ENCODE peak calls at places on chromosomes 6 and 20, in seven cellular contexts. One of them, this sample, is unnamed.

GRCh38 chr6:21676769-21677168 is 83.2 kb downstream of the SOX4 start:
- DNase-seq in cerebellar cortex: no peak
- DNase-seq in neural crest cell: no peak
- DNase-seq in stimulated activated CD4-positive, alpha-beta T cell treated with anti-CD3 and anti-CD28 coated beads, Interleukin-15, amount 100 ng/mL, for 1 hour: no peak
- DNase-seq in GM10248: no peak
- DNase-seq in tibial artery: no peak
- DNase-seq in lower leg skin: no peak
- DNase-seq in this sample: no peak

GRCh38 chr20:60752741-60753420 is 499.2 kb upstream of the CDH4 start:
- DNase-seq in GM10248: no peak
- DNase-seq in stimulated activated CD4-positive, alpha-beta T cell treated with anti-CD3 and anti-CD28 coated beads, Interleukin-15, amount 100 ng/mL, for 1 hour: no peak
- DNase-seq in cerebellar cortex: no peak
- DNase-seq in tibial artery: no peak
- DNase-seq in neural crest cell: no peak
- DNase-seq in lower leg skin: no peak
- DNase-seq in this sample: no peak

GRCh38 chr6:2687456-2687855 is 63.3 kb downstream of the MYLK4 start:
- DNase-seq in tibial artery: no peak
- DNase-seq in stimulated activated CD4-positive, alpha-beta T cell treated with anti-CD3 and anti-CD28 coated beads, Interleukin-15, amount 100 ng/mL, for 1 hour: no peak
- DNase-seq in GM10248: no peak
- DNase-seq in neural crest cell: no peak
- DNase-seq in lower leg skin: no peak
- DNase-seq in cerebellar cortex: no peak
- DNase-seq in this sample: no peak

GRCh38 chr6:154314084-154314483 is 42.5 kb downstream of the IPCEF1 start:
- DNase-seq in tibial artery: no peak
- DNase-seq in cerebellar cortex: no peak
- DNase-seq in neural crest cell: no peak
- DNase-seq in GM10248: no peak
- DNase-seq in lower leg skin: no peak
- DNase-seq in stimulated activated CD4-positive, alpha-beta T cell treated with anti-CD3 and anti-CD28 coated beads, Interleukin-15, amount 100 ng/mL, for 1 hour: no peak
- DNase-seq in this sample: no peak

GRCh38 chr6:52697903-52698302 is 27.0 kb downstream of the TMEM14A start:
- DNase-seq in cerebellar cortex: no peak
- DNase-seq in neural crest cell: no peak
- DNase-seq in tibial artery: no peak
- DNase-seq in GM10248: no peak
- DNase-seq in stimulated activated CD4-positive, alpha-beta T cell treated with anti-CD3 and anti-CD28 coated beads, Interleukin-15, amount 100 ng/mL, for 1 hour: no peak
- DNase-seq in lower leg skin: no peak
- DNase-seq in this sample: no peak

GRCh38 chr6:153003294-153003645 is 761 bp upstream of the MTRF1L start:
- DNase-seq in neural crest cell: no peak
- DNase-seq in tibial artery: no peak
- DNase-seq in cerebellar cortex: no peak
- DNase-seq in stimulated activated CD4-positive, alpha-beta T cell treated with anti-CD3 and anti-CD28 coated beads, Interleukin-15, amount 100 ng/mL, for 1 hour: no peak
- DNase-seq in GM10248: no peak
- DNase-seq in lower leg skin: no peak
- DNase-seq in this sample: no peak

GRCh38 chr6:36989264-36989663 is 3.3 kb upstream of the MTCH1 start:
- DNase-seq in GM10248: no peak
- DNase-seq in lower leg skin: no peak
- DNase-seq in neural crest cell: no peak
- DNase-seq in tibial artery: no peak
- DNase-seq in cerebellar cortex: no peak
- DNase-seq in stimulated activated CD4-positive, alpha-beta T cell treated with anti-CD3 and anti-CD28 coated beads, Interleukin-15, amount 100 ng/mL, for 1 hour: no peak
- DNase-seq in this sample: no peak

GRCh38 chr6:136226027-136226673 is 24.0 kb downstream of the MTFR2 start:
- DNase-seq in neural crest cell: peak
- DNase-seq in cerebellar cortex: peak
- DNase-seq in lower leg skin: peak
- DNase-seq in GM10248: peak
- DNase-seq in stimulated activated CD4-positive, alpha-beta T cell treated with anti-CD3 and anti-CD28 coated beads, Interleukin-15, amount 100 ng/mL, for 1 hour: no peak
- DNase-seq in tibial artery: no peak
- DNase-seq in this sample: peak

GRCh38 chr6:56540950-56541600 is 101.6 kb downstream of the DST start:
- DNase-seq in tibial artery: no peak
- DNase-seq in neural crest cell: no peak
- DNase-seq in lower leg skin: no peak
- DNase-seq in cerebellar cortex: peak
- DNase-seq in GM10248: no peak
- DNase-seq in stimulated activated CD4-positive, alpha-beta T cell treated with anti-CD3 and anti-CD28 coated beads, Interleukin-15, amount 100 ng/mL, for 1 hour: no peak
- DNase-seq in this sample: no peak

GRCh38 chr20:16441526-16442164 is 131.6 kb downstream of the KIF16B start:
- DNase-seq in lower leg skin: no peak
- DNase-seq in stimulated activated CD4-positive, alpha-beta T cell treated with anti-CD3 and anti-CD28 coated beads, Interleukin-15, amount 100 ng/mL, for 1 hour: no peak
- DNase-seq in GM10248: no peak
- DNase-seq in tibial artery: no peak
- DNase-seq in cerebellar cortex: peak
- DNase-seq in neural crest cell: no peak
- DNase-seq in this sample: no peak

GRCh38 chr6:150001295-150001990 is 23.9 kb downstream of the RAET1L start:
- DNase-seq in cerebellar cortex: no peak
- DNase-seq in lower leg skin: no peak
- DNase-seq in GM10248: peak
- DNase-seq in tibial artery: no peak
- DNase-seq in neural crest cell: no peak
- DNase-seq in stimulated activated CD4-positive, alpha-beta T cell treated with anti-CD3 and anti-CD28 coated beads, Interleukin-15, amount 100 ng/mL, for 1 hour: no peak
- DNase-seq in this sample: no peak

GRCh38 chr6:54856137-54856536 is 9.6 kb downstream of the FAM83B start:
- DNase-seq in lower leg skin: no peak
- DNase-seq in stimulated activated CD4-positive, alpha-beta T cell treated with anti-CD3 and anti-CD28 coated beads, Interleukin-15, amount 100 ng/mL, for 1 hour: no peak
- DNase-seq in tibial artery: no peak
- DNase-seq in neural crest cell: no peak
- DNase-seq in cerebellar cortex: no peak
- DNase-seq in GM10248: no peak
- DNase-seq in this sample: no peak

GRCh38 chr6:160692369-160692959 is 9.6 kb upstream of the PLG start:
- DNase-seq in neural crest cell: no peak
- DNase-seq in cerebellar cortex: no peak
- DNase-seq in lower leg skin: no peak
- DNase-seq in stimulated activated CD4-positive, alpha-beta T cell treated with anti-CD3 and anti-CD28 coated beads, Interleukin-15, amount 100 ng/mL, for 1 hour: no peak
- DNase-seq in tibial artery: no peak
- DNase-seq in GM10248: no peak
- DNase-seq in this sample: no peak

GRCh38 chr20:32463642-32464400 is 105.7 kb downstream of the ASXL1 start:
- DNase-seq in tibial artery: no peak
- DNase-seq in cerebellar cortex: no peak
- DNase-seq in lower leg skin: no peak
- DNase-seq in GM10248: no peak
- DNase-seq in neural crest cell: peak
- DNase-seq in stimulated activated CD4-positive, alpha-beta T cell treated with anti-CD3 and anti-CD28 coated beads, Interleukin-15, amount 100 ng/mL, for 1 hour: no peak
- DNase-seq in this sample: peak

GRCh38 chr6:136582702-136583471 is 32.7 kb upstream of the MAP7 start:
- DNase-seq in tibial artery: no peak
- DNase-seq in cerebellar cortex: peak
- DNase-seq in stimulated activated CD4-positive, alpha-beta T cell treated with anti-CD3 and anti-CD28 coated beads, Interleukin-15, amount 100 ng/mL, for 1 hour: no peak
- DNase-seq in neural crest cell: no peak
- DNase-seq in lower leg skin: no peak
- DNase-seq in GM10248: no peak
- DNase-seq in this sample: no peak

GRCh38 chr20:21396045-21396893 is 1.1 kb downstream of the NKX2-4 start:
- DNase-seq in cerebellar cortex: no peak
- DNase-seq in tibial artery: no peak
- DNase-seq in GM10248: peak
- DNase-seq in lower leg skin: no peak
- DNase-seq in stimulated activated CD4-positive, alpha-beta T cell treated with anti-CD3 and anti-CD28 coated beads, Interleukin-15, amount 100 ng/mL, for 1 hour: no peak
- DNase-seq in neural crest cell: no peak
- DNase-seq in this sample: peak

GRCh38 chr6:160355001-160355400 is 6.8 kb downstream of the SLC22A3 start:
- DNase-seq in GM10248: no peak
- DNase-seq in stimulated activated CD4-positive, alpha-beta T cell treated with anti-CD3 and anti-CD28 coated beads, Interleukin-15, amount 100 ng/mL, for 1 hour: no peak
- DNase-seq in neural crest cell: no peak
- DNase-seq in lower leg skin: no peak
- DNase-seq in tibial artery: peak
- DNase-seq in cerebellar cortex: no peak
- DNase-seq in this sample: no peak

GRCh38 chr6:27575594-27576361 is 102.9 kb upstream of the ZNF184 start:
- DNase-seq in neural crest cell: no peak
- DNase-seq in tibial artery: no peak
- DNase-seq in lower leg skin: no peak
- DNase-seq in stimulated activated CD4-positive, alpha-beta T cell treated with anti-CD3 and anti-CD28 coated beads, Interleukin-15, amount 100 ng/mL, for 1 hour: no peak
- DNase-seq in cerebellar cortex: peak
- DNase-seq in GM10248: no peak
- DNase-seq in this sample: no peak

GRCh38 chr6:161409353-161409752 is 135.5 kb upstream of the AGPAT4 start:
- DNase-seq in lower leg skin: no peak
- DNase-seq in tibial artery: no peak
- DNase-seq in cerebellar cortex: peak
- DNase-seq in GM10248: no peak
- DNase-seq in neural crest cell: no peak
- DNase-seq in stimulated activated CD4-positive, alpha-beta T cell treated with anti-CD3 and anti-CD28 coated beads, Interleukin-15, amount 100 ng/mL, for 1 hour: no peak
- DNase-seq in this sample: no peak

GRCh38 chr6:139883776-139884175 is 509.3 kb upstream of the CITED2 start:
- DNase-seq in tibial artery: no peak
- DNase-seq in GM10248: no peak
- DNase-seq in cerebellar cortex: no peak
- DNase-seq in neural crest cell: no peak
- DNase-seq in lower leg skin: no peak
- DNase-seq in stimulated activated CD4-positive, alpha-beta T cell treated with anti-CD3 and anti-CD28 coated beads, Interleukin-15, amount 100 ng/mL, for 1 hour: no peak
- DNase-seq in this sample: no peak

GRCh38 chr20:20553534-20553933 is 158.9 kb downstream of the RALGAPA2 start:
- DNase-seq in GM10248: no peak
- DNase-seq in neural crest cell: no peak
- DNase-seq in tibial artery: no peak
- DNase-seq in lower leg skin: no peak
- DNase-seq in cerebellar cortex: peak
- DNase-seq in stimulated activated CD4-positive, alpha-beta T cell treated with anti-CD3 and anti-CD28 coated beads, Interleukin-15, amount 100 ng/mL, for 1 hour: no peak
- DNase-seq in this sample: no peak

GRCh38 chr20:34945315-34946077 is 10.1 kb downstream of the GSS start:
- DNase-seq in neural crest cell: no peak
- DNase-seq in cerebellar cortex: no peak
- DNase-seq in tibial artery: no peak
- DNase-seq in lower leg skin: no peak
- DNase-seq in stimulated activated CD4-positive, alpha-beta T cell treated with anti-CD3 and anti-CD28 coated beads, Interleukin-15, amount 100 ng/mL, for 1 hour: no peak
- DNase-seq in GM10248: no peak
- DNase-seq in this sample: no peak

GRCh38 chr6:97422171-97422570 is 139.2 kb upstream of the MMS22L start:
- DNase-seq in tibial artery: no peak
- DNase-seq in stimulated activated CD4-positive, alpha-beta T cell treated with anti-CD3 and anti-CD28 coated beads, Interleukin-15, amount 100 ng/mL, for 1 hour: no peak
- DNase-seq in neural crest cell: no peak
- DNase-seq in cerebellar cortex: no peak
- DNase-seq in GM10248: no peak
- DNase-seq in lower leg skin: no peak
- DNase-seq in this sample: no peak

GRCh38 chr6:71044753-71045152 is 87.9 kb upstream of the B3GAT2 start:
- DNase-seq in neural crest cell: no peak
- DNase-seq in lower leg skin: no peak
- DNase-seq in GM10248: no peak
- DNase-seq in stimulated activated CD4-positive, alpha-beta T cell treated with anti-CD3 and anti-CD28 coated beads, Interleukin-15, amount 100 ng/mL, for 1 hour: no peak
- DNase-seq in tibial artery: no peak
- DNase-seq in cerebellar cortex: no peak
- DNase-seq in this sample: no peak

GRCh38 chr20:11844691-11845090 is 73.0 kb upstream of the BTBD3 start:
- DNase-seq in lower leg skin: no peak
- DNase-seq in neural crest cell: no peak
- DNase-seq in stimulated activated CD4-positive, alpha-beta T cell treated with anti-CD3 and anti-CD28 coated beads, Interleukin-15, amount 100 ng/mL, for 1 hour: no peak
- DNase-seq in tibial artery: no peak
- DNase-seq in cerebellar cortex: no peak
- DNase-seq in GM10248: no peak
- DNase-seq in this sample: no peak

GRCh38 chr20:23086056-23086551 is at the start of gene CD93:
- DNase-seq in neural crest cell: no peak
- DNase-seq in GM10248: peak
- DNase-seq in lower leg skin: no peak
- DNase-seq in cerebellar cortex: no peak
- DNase-seq in stimulated activated CD4-positive, alpha-beta T cell treated with anti-CD3 and anti-CD28 coated beads, Interleukin-15, amount 100 ng/mL, for 1 hour: no peak
- DNase-seq in tibial artery: peak
- DNase-seq in this sample: no peak

GRCh38 chr6:52253494-52253893 is 9.2 kb upstream of the IL17F start:
- DNase-seq in cerebellar cortex: no peak
- DNase-seq in neural crest cell: no peak
- DNase-seq in tibial artery: no peak
- DNase-seq in lower leg skin: no peak
- DNase-seq in stimulated activated CD4-positive, alpha-beta T cell treated with anti-CD3 and anti-CD28 coated beads, Interleukin-15, amount 100 ng/mL, for 1 hour: no peak
- DNase-seq in GM10248: no peak
- DNase-seq in this sample: no peak

GRCh38 chr6:17015551-17016381 is 86.1 kb upstream of the STMND1 start:
- DNase-seq in lower leg skin: no peak
- DNase-seq in GM10248: no peak
- DNase-seq in stimulated activated CD4-positive, alpha-beta T cell treated with anti-CD3 and anti-CD28 coated beads, Interleukin-15, amount 100 ng/mL, for 1 hour: peak
- DNase-seq in cerebellar cortex: no peak
- DNase-seq in tibial artery: peak
- DNase-seq in neural crest cell: no peak
- DNase-seq in this sample: no peak

This sample was measured in nephron progenitor cell.